ENCODE peak calls at places on chromosomes 5 and 9, in seven cellular contexts. X is kidney epithelial cell, J is activated T-cell treated with anti-CD3 and anti-CD28 coated beads for 1 hour, O is HEK293T, H is Kasumi-1, R is COR-L47, Z is left ventricle myocardium inferior. U is an unnamed sample.

GRCh38 chr5:88662801-88663360 is 220.1 kb downstream of the MEF2C start:
- DNase-seq in J (no peak), H (no peak), X (no peak), O (no peak), Z (no peak), R (no peak), U (no peak)

GRCh38 chr5:42632501-42632900 is 124.1 kb upstream of the CCDC152 start:
- DNase-seq in H (no peak), X (no peak), Z (no peak), O (no peak), R (no peak), J (no peak), U (no peak)

GRCh38 chr5:10702040-10702629 is 58.9 kb downstream of the DAP start:
- DNase-seq in H (no peak), O (no peak), J (no peak), Z (no peak), R (no peak), X (peak; percentile 98), U (no peak)

GRCh38 chr5:51652980-51653379 is 269.7 kb downstream of the ISL1 start:
- DNase-seq in O (no peak), Z (no peak), X (peak; percentile 45), J (no peak), R (no peak), H (no peak), U (no peak)

GRCh38 chr5:128290152-128290858 is 206.7 kb downstream of the SLC12A2 start:
- DNase-seq in R (no peak), Z (no peak), J (no peak), O (no peak), X (peak; percentile 61), H (no peak), U (no peak)

GRCh38 chr9:134367796-134368490 is 41.7 kb downstream of the RXRA start:
- DNase-seq in Z (no peak), O (no peak), J (no peak), R (peak; percentile 38), X (no peak), H (no peak), U (peak; percentile 51)

GRCh38 chr5:74639538-74640449 is 734 bp downstream of the ENC1 start:
- DNase-seq in H (peak; percentile 51), J (peak; percentile 8), R (peak; percentile 29), O (peak; percentile 54), Z (peak; percentile 46), X (no peak), U (no peak)

GRCh38 chr5:166910995-166911394 is 1380.5 kb upstream of the WWC1 start:
- DNase-seq in H (no peak), X (no peak), R (no peak), J (no peak), O (no peak), Z (no peak), U (no peak)

GRCh38 chr5:110757118-110757729 is 18.4 kb downstream of the SLC25A46 start:
- DNase-seq in J (no peak), O (peak; percentile 12), R (peak; percentile 35), X (no peak), H (peak; percentile 66), Z (no peak), U (peak; percentile 17)

GRCh38 chr9:98134702-98135557 is 15.9 kb upstream of the TRIM14 start:
- DNase-seq in H (no peak), J (no peak), Z (no peak), R (no peak), O (no peak), X (no peak), U (no peak)

GRCh38 chr5:192970-193831 is 1.9 kb downstream of the LRRC14B start:
- DNase-seq in Z (no peak), O (no peak), X (no peak), R (no peak), J (no peak), H (no peak), U (no peak)

GRCh38 chr5:44046581-44047327 is 342.5 kb downstream of the FGF10 start:
- DNase-seq in O (no peak), J (no peak), X (no peak), H (no peak), R (no peak), Z (no peak), U (no peak)

GRCh38 chr9:16450578-16450977 is 419.9 kb downstream of the BNC2 start:
- DNase-seq in Z (no peak), H (no peak), O (no peak), R (no peak), J (no peak), X (no peak), U (no peak)

GRCh38 chr9:1086517-1086916 is 36.4 kb downstream of the DMRT2 start:
- DNase-seq in Z (no peak), J (no peak), O (no peak), H (no peak), R (no peak), X (no peak), U (no peak)

GRCh38 chr5:143085319-143085917 is 315.2 kb downstream of the ARHGAP26 start:
- DNase-seq in X (no peak), R (no peak), Z (no peak), J (no peak), O (no peak), H (no peak), U (peak; percentile 18)

GRCh38 chr5:79173626-79174025 is 62.0 kb downstream of the BHMT start:
- DNase-seq in X (no peak), Z (no peak), R (peak; percentile 64), H (no peak), J (no peak), O (no peak), U (peak; percentile 36)

GRCh38 chr5:569868-570361 is 42.2 kb upstream of the CEP72 start:
- DNase-seq in X (no peak), O (no peak), H (no peak), J (no peak), R (no peak), Z (no peak), U (no peak)

GRCh38 chr9:131447600-131447999 is 53.7 kb downstream of the PRRC2B start:
- DNase-seq in O (no peak), X (no peak), R (no peak), Z (no peak), H (no peak), J (no peak), U (no peak)

GRCh38 chr9:135391759-135392158 is 87.8 kb upstream of the PPP1R26 start:
- DNase-seq in J (no peak), O (no peak), X (no peak), Z (no peak), H (no peak), R (no peak), U (no peak)